ENCODE peak calls at places on chromosomes 12 and 14, in eight cellular contexts. One of them, this sample, is unnamed.

GRCh38 chr14:92582706-92583452 is 69.3 kb downstream of the RIN3 start:
- DNase-seq in lung: no peak
- DNase-seq in endodermal cell: no peak
- DNase-seq in lower lobe of right lung: no peak
- DNase-seq in Karpas-422: no peak
- DNase-seq in kidney: no peak
- DNase-seq in HAP-1: no peak
- DNase-seq in body of pancreas: no peak
- DNase-seq in this sample: peak; percentile 58

GRCh38 chr12:65911321-65911720 is 87.0 kb downstream of the HMGA2 start:
- DNase-seq in endodermal cell: no peak
- DNase-seq in Karpas-422: no peak
- DNase-seq in HAP-1: peak; percentile 24
- DNase-seq in lower lobe of right lung: no peak
- DNase-seq in body of pancreas: peak; percentile 80
- DNase-seq in kidney: no peak
- DNase-seq in lung: no peak
- DNase-seq in this sample: no peak

GRCh38 chr14:91300957-91301356 is 56.5 kb upstream of the GPR68 start:
- DNase-seq in Karpas-422: no peak
- DNase-seq in HAP-1: no peak
- DNase-seq in body of pancreas: no peak
- DNase-seq in lung: no peak
- DNase-seq in endodermal cell: no peak
- DNase-seq in kidney: no peak
- DNase-seq in lower lobe of right lung: no peak
- DNase-seq in this sample: no peak

GRCh38 chr14:97580923-97581495 is 783.8 kb downstream of the VRK1 start:
- DNase-seq in kidney: no peak
- DNase-seq in body of pancreas: no peak
- DNase-seq in endodermal cell: peak; percentile 78
- DNase-seq in HAP-1: no peak
- DNase-seq in lung: no peak
- DNase-seq in lower lobe of right lung: no peak
- DNase-seq in Karpas-422: no peak
- DNase-seq in this sample: no peak

GRCh38 chr14:37595809-37596595 is 573 bp downstream of the TTC6 start:
- DNase-seq in lung: peak; percentile 86
- DNase-seq in lower lobe of right lung: peak; percentile 86
- DNase-seq in body of pancreas: peak; percentile 63
- DNase-seq in kidney: peak; percentile 66
- DNase-seq in Karpas-422: no peak
- DNase-seq in endodermal cell: peak; percentile 83
- DNase-seq in HAP-1: peak; percentile 91
- DNase-seq in this sample: peak; percentile 76

GRCh38 chr14:79356040-79356439 is 855.3 kb downstream of the DIO2 start:
- DNase-seq in lower lobe of right lung: no peak
- DNase-seq in body of pancreas: no peak
- DNase-seq in HAP-1: no peak
- DNase-seq in Karpas-422: no peak
- DNase-seq in endodermal cell: peak; percentile 53
- DNase-seq in kidney: no peak
- DNase-seq in lung: no peak
- DNase-seq in this sample: no peak

GRCh38 chr12:106027286-106027685 is 111.5 kb downstream of the NUAK1 start:
- DNase-seq in body of pancreas: no peak
- DNase-seq in endodermal cell: no peak
- DNase-seq in lower lobe of right lung: no peak
- DNase-seq in Karpas-422: no peak
- DNase-seq in lung: no peak
- DNase-seq in kidney: no peak
- DNase-seq in HAP-1: no peak
- DNase-seq in this sample: no peak

GRCh38 chr14:92217956-92218355 is 96.2 kb downstream of the CPSF2 start:
- DNase-seq in HAP-1: no peak
- DNase-seq in endodermal cell: no peak
- DNase-seq in lower lobe of right lung: no peak
- DNase-seq in body of pancreas: no peak
- DNase-seq in Karpas-422: no peak
- DNase-seq in kidney: no peak
- DNase-seq in lung: no peak
- DNase-seq in this sample: no peak

GRCh38 chr12:5088586-5089264 is 45.0 kb downstream of the KCNA5 start:
- DNase-seq in kidney: peak; percentile 57
- DNase-seq in HAP-1: no peak
- DNase-seq in lower lobe of right lung: no peak
- DNase-seq in lung: no peak
- DNase-seq in body of pancreas: no peak
- DNase-seq in endodermal cell: peak; percentile 43
- DNase-seq in Karpas-422: no peak
- DNase-seq in this sample: no peak

GRCh38 chr14:34465069-34465859 is 3.2 kb upstream of the SPTSSA start:
- DNase-seq in kidney: no peak
- DNase-seq in HAP-1: no peak
- DNase-seq in lower lobe of right lung: no peak
- DNase-seq in lung: no peak
- DNase-seq in Karpas-422: no peak
- DNase-seq in endodermal cell: no peak
- DNase-seq in body of pancreas: no peak
- DNase-seq in this sample: no peak

GRCh38 chr12:130761537-130762318 is 45.6 kb upstream of the RIMBP2 start:
- DNase-seq in lower lobe of right lung: no peak
- DNase-seq in kidney: peak; percentile 75
- DNase-seq in HAP-1: peak; percentile 56
- DNase-seq in Karpas-422: peak; percentile 85
- DNase-seq in body of pancreas: peak; percentile 31
- DNase-seq in lung: no peak
- DNase-seq in endodermal cell: peak; percentile 90
- DNase-seq in this sample: peak; percentile 49

GRCh38 chr12:23681237-23681636 is 268.2 kb downstream of the SOX5 start:
- DNase-seq in Karpas-422: no peak
- DNase-seq in kidney: no peak
- DNase-seq in HAP-1: no peak
- DNase-seq in endodermal cell: no peak
- DNase-seq in lung: no peak
- DNase-seq in body of pancreas: no peak
- DNase-seq in lower lobe of right lung: no peak
- DNase-seq in this sample: no peak

GRCh38 chr14:77342726-77343397 is 22.0 kb downstream of the GSTZ1 start:
- DNase-seq in endodermal cell: peak; percentile 64
- DNase-seq in HAP-1: no peak
- DNase-seq in lower lobe of right lung: no peak
- DNase-seq in Karpas-422: no peak
- DNase-seq in body of pancreas: no peak
- DNase-seq in lung: no peak
- DNase-seq in kidney: no peak
- DNase-seq in this sample: no peak

GRCh38 chr14:56855891-56856461 is 45.7 kb upstream of the OTX2 start:
- DNase-seq in Karpas-422: no peak
- DNase-seq in lower lobe of right lung: no peak
- DNase-seq in HAP-1: peak; percentile 90
- DNase-seq in endodermal cell: peak; percentile 90
- DNase-seq in lung: no peak
- DNase-seq in kidney: no peak
- DNase-seq in body of pancreas: no peak
- DNase-seq in this sample: no peak

GRCh38 chr14:49306152-49306751 is 279.9 kb downstream of the RPS29 start:
- DNase-seq in Karpas-422: peak; percentile 83
- DNase-seq in kidney: no peak
- DNase-seq in body of pancreas: no peak
- DNase-seq in HAP-1: no peak
- DNase-seq in lung: no peak
- DNase-seq in endodermal cell: no peak
- DNase-seq in lower lobe of right lung: no peak
- DNase-seq in this sample: no peak

GRCh38 chr12:106205208-106206069 is 42.4 kb downstream of the CKAP4 start:
- DNase-seq in lung: no peak
- DNase-seq in HAP-1: no peak
- DNase-seq in kidney: no peak
- DNase-seq in body of pancreas: peak; percentile 37
- DNase-seq in endodermal cell: peak; percentile 67
- DNase-seq in lower lobe of right lung: no peak
- DNase-seq in Karpas-422: peak; percentile 53
- DNase-seq in this sample: no peak

DNA sequence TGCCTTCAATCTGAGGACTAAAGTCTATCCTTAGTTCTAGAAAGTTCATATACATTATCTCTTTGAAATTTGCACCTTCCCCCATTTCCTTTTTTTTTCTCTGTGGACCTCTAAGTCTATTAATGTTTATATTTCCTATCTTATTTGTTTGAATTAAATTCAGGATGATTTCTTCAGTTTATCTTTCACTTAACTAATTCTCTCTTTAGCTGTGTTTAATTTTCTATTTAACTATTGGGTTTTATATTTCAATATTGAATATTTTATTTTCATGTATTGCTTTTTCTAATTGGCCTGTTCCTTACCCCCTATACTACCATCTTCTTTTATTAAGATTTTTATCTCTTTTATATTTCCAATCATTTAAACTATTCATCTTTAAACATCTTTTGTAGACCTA is 9.5 kb downstream of the PLEKHG3 start:
- DNase-seq in endodermal cell: no peak
- DNase-seq in kidney: no peak
- DNase-seq in Karpas-422: no peak
- DNase-seq in body of pancreas: no peak
- DNase-seq in HAP-1: no peak
- DNase-seq in lower lobe of right lung: no peak
- DNase-seq in lung: no peak
- DNase-seq in this sample: no peak
- H3K4me1 ChIP-seq in endodermal cell: peaks cover 25% of the 10 kb centered on the region
- H3K4me1 ChIP-seq in kidney: peaks cover 43% of the 10 kb centered on the region
- H3K4me1 ChIP-seq in Karpas-422: no peaks in the 10 kb centered on the region
- H3K4me1 ChIP-seq in body of pancreas: peaks cover 75% of the 10 kb centered on the region
- H3K4me1 ChIP-seq in HAP-1: peaks cover 9% of the 10 kb centered on the region
- H3K4me1 ChIP-seq in lower lobe of right lung: peaks cover 44% of the 10 kb centered on the region
- H3K4me1 ChIP-seq in lung: peaks cover 14% of the 10 kb centered on the region
- H3K4me1 ChIP-seq in this sample: peaks cover 99% of the 10 kb centered on the region

GRCh38 chr12:31634620-31635019 is 24.9 kb upstream of the ETFBKMT start:
- DNase-seq in HAP-1: no peak
- DNase-seq in Karpas-422: no peak
- DNase-seq in kidney: no peak
- DNase-seq in lung: no peak
- DNase-seq in lower lobe of right lung: no peak
- DNase-seq in endodermal cell: no peak
- DNase-seq in body of pancreas: no peak
- DNase-seq in this sample: no peak
- H3K4me1 ChIP-seq in HAP-1: peaks cover 8% of the 10 kb centered on the region
- H3K4me1 ChIP-seq in Karpas-422: peaks cover 23% of the 10 kb centered on the region
- H3K4me1 ChIP-seq in kidney: peaks cover 8% of the 10 kb centered on the region
- H3K4me1 ChIP-seq in lung: no peaks in the 10 kb centered on the region
- H3K4me1 ChIP-seq in lower lobe of right lung: peaks cover 5% of the 10 kb centered on the region
- H3K4me1 ChIP-seq in endodermal cell: no peaks in the 10 kb centered on the region
- H3K4me1 ChIP-seq in body of pancreas: peaks cover 16% of the 10 kb centered on the region
- H3K4me1 ChIP-seq in this sample: no peaks in the 10 kb centered on the region

GRCh38 chr14:100144645-100144995 is 14.8 kb downstream of the DEGS2 start:
- DNase-seq in HAP-1: no peak
- DNase-seq in lung: no peak
- DNase-seq in body of pancreas: no peak
- DNase-seq in endodermal cell: no peak
- DNase-seq in kidney: no peak
- DNase-seq in Karpas-422: no peak
- DNase-seq in lower lobe of right lung: no peak
- DNase-seq in this sample: no peak

GRCh38 chr14:100147181-100147631 is 12.2 kb downstream of the DEGS2 start:
- DNase-seq in body of pancreas: no peak
- DNase-seq in lung: no peak
- DNase-seq in kidney: no peak
- DNase-seq in Karpas-422: peak; percentile 53
- DNase-seq in endodermal cell: no peak
- DNase-seq in lower lobe of right lung: peak; percentile 70
- DNase-seq in HAP-1: no peak
- DNase-seq in this sample: peak; percentile 66

GRCh38 chr14:100144996-100145646 is 14.3 kb downstream of the DEGS2 start:
- DNase-seq in HAP-1: no peak
- DNase-seq in lung: no peak
- DNase-seq in body of pancreas: no peak
- DNase-seq in lower lobe of right lung: no peak
- DNase-seq in kidney: no peak
- DNase-seq in Karpas-422: no peak
- DNase-seq in endodermal cell: no peak
- DNase-seq in this sample: no peak

GRCh38 chr14:100146548-100147091 is 12.8 kb downstream of the DEGS2 start:
- DNase-seq in lower lobe of right lung: no peak
- DNase-seq in HAP-1: no peak
- DNase-seq in endodermal cell: no peak
- DNase-seq in body of pancreas: no peak
- DNase-seq in Karpas-422: no peak
- DNase-seq in kidney: no peak
- DNase-seq in lung: no peak
- DNase-seq in this sample: peak; percentile 58

GRCh38 chr14:100145682-100146464 is 13.6 kb downstream of the DEGS2 start:
- DNase-seq in body of pancreas: no peak
- DNase-seq in kidney: no peak
- DNase-seq in endodermal cell: no peak
- DNase-seq in HAP-1: no peak
- DNase-seq in lung: no peak
- DNase-seq in Karpas-422: no peak
- DNase-seq in lower lobe of right lung: no peak
- DNase-seq in this sample: no peak
- H3K4me1 ChIP-seq in body of pancreas: peaks cover 34% of the 10 kb centered on the region
- H3K4me1 ChIP-seq in kidney: peaks cover 27% of the 10 kb centered on the region
- H3K4me1 ChIP-seq in endodermal cell: peaks cover 3% of the 10 kb centered on the region
- H3K4me1 ChIP-seq in HAP-1: no peaks in the 10 kb centered on the region
- H3K4me1 ChIP-seq in lung: no peaks in the 10 kb centered on the region
- H3K4me1 ChIP-seq in Karpas-422: peaks cover 10% of the 10 kb centered on the region
- H3K4me1 ChIP-seq in lower lobe of right lung: peaks cover 77% of the 10 kb centered on the region
- H3K4me1 ChIP-seq in this sample: peaks cover 28% of the 10 kb centered on the region

GRCh38 chr12:94716339-94716738 is 66.0 kb upstream of the TMCC3 start:
- DNase-seq in lung: no peak
- DNase-seq in Karpas-422: no peak
- DNase-seq in kidney: no peak
- DNase-seq in lower lobe of right lung: no peak
- DNase-seq in HAP-1: no peak
- DNase-seq in endodermal cell: no peak
- DNase-seq in body of pancreas: no peak
- DNase-seq in this sample: no peak
- H3K4me1 ChIP-seq in lung: no peaks in the 10 kb centered on the region
- H3K4me1 ChIP-seq in Karpas-422: peaks cover 12% of the 10 kb centered on the region
- H3K4me1 ChIP-seq in kidney: no peaks in the 10 kb centered on the region
- H3K4me1 ChIP-seq in lower lobe of right lung: no peaks in the 10 kb centered on the region
- H3K4me1 ChIP-seq in HAP-1: no peaks in the 10 kb centered on the region
- H3K4me1 ChIP-seq in endodermal cell: no peaks in the 10 kb centered on the region
- H3K4me1 ChIP-seq in body of pancreas: no peaks in the 10 kb centered on the region
- H3K4me1 ChIP-seq in this sample: no peaks in the 10 kb centered on the region